ENCODE peak calls at places on chromosomes 4 and X, in four cellular contexts. O is tibial nerve, V is mammary epithelial cell, H is bronchial epithelial cell. Z is an unnamed sample. For H3K27me3, the result is how much of the 10 kb centered on the place peaks cover.

GRCh38 chr4:126047114-126047513 is 732.4 kb downstream of the FAT4 start:
- DNase-seq in H (no peak), V (no peak), O (no peak), Z (no peak)

GRCh38 chr4:137448402-137448801 is 83.9 kb downstream of the PCDH18 start:
- DNase-seq in O (no peak), V (no peak), H (no peak), Z (no peak)

GRCh38 chr4:40672528-40673522 is 43.2 kb upstream of the RBM47 start:
- DNase-seq in V (peak), H (peak), O (no peak), Z (peak)

GRCh38 chr4:108483077-108483476 is 137.3 kb upstream of the RPL34 start:
- DNase-seq in H (no peak), O (no peak), V (no peak), Z (no peak)

GRCh38 chrX:768596-768995 is 138.0 kb downstream of the SHOX start:
- DNase-seq in O (no peak), H (no peak), V (no peak), Z (no peak)

GRCh38 chr4:119260528-119260927 is 48.0 kb downstream of the USP53 start:
- DNase-seq in O (no peak), H (no peak), V (no peak), Z (no peak)

GRCh38 chr4:5033266-5033945 is 14.1 kb upstream of the CYTL1 start:
- DNase-seq in O (no peak), H (no peak), V (no peak), Z (no peak)

GRCh38 chrX:54494970-54495813 is 842 bp downstream of the FGD1 start:
- DNase-seq in O (no peak), V (peak), H (no peak), Z (no peak)

GRCh38 chr4:72430050-72430449 is 139.0 kb downstream of the ADAMTS3 start:
- DNase-seq in H (peak), O (no peak), V (no peak), Z (no peak)

GRCh38 chr4:15755321-15755750 is 22.8 kb upstream of the CD38 start:
- DNase-seq in V (peak), H (peak), O (no peak), Z (no peak)

GRCh38 chr4:26033389-26033788 is 119.4 kb downstream of the SMIM20 start:
- DNase-seq in V (no peak), H (no peak), O (no peak), Z (no peak)

GRCh38 chr4:138538743-138539142 is 296.6 kb upstream of the SLC7A11 start:
- DNase-seq in O (no peak), H (no peak), V (no peak), Z (no peak)

DNA sequence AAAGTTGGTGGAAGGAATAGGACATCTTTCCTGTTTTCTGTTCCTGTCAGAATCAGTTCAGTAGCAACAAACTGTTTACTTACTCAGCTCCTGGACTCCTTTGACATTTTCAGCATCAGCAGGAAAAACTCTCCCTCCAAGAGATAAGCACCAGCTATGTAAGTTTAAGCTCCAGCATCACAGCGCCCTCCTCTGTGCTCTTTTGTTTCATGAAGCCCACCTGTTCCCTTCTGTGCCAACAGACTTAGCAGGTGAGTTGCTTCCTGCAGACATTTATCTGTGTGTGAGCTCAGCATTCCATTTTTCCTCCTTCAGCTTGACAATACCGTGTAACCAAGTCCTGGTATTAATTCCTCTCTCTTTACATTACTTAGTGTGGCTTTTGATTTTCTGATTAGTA is 644.1 kb upstream of the AGA start:
- DNase-seq in V (no peak), H (no peak), O (no peak), Z (no peak)
- TF ChIP-seq CTCF in V (no peak), H (no peak), O (no peak), Z (no peak)

DNA sequence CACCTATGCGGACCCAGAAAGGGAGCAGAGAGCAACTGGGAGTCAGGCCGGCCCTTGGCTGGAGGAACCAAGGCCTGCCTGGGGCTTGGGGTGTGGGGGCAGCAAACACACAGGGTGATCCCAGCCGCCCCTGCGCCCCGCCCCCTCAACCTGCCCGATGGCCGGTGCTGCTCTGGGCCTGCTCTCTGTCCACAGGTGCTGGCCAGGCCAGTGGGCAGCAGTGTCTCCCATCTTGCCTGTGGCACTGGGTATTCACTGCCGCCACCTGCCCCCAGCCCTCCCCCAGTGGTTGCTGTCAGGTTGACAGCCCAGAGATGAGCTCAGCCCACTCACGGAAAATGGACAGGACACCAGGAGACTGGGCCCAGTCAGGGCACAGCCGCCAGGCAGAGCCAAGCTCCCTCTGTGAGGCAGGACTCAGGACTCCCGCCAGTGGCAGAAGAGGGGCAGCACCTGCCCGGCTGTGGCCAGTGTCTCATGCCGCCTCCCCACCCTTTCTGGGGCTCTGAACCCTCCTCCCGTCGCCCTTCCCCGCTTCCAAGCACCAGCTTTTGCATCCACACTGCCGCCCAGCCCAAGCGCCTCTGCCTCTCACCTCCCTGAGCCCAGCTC is 4.7 kb downstream of the NKX1-1 start:
- DNase-seq in V (no peak), O (no peak), H (no peak), Z (no peak)
- H3K27me3 ChIP-seq in V (half or more), O (half or more), H (under half), Z (under half)

DNA sequence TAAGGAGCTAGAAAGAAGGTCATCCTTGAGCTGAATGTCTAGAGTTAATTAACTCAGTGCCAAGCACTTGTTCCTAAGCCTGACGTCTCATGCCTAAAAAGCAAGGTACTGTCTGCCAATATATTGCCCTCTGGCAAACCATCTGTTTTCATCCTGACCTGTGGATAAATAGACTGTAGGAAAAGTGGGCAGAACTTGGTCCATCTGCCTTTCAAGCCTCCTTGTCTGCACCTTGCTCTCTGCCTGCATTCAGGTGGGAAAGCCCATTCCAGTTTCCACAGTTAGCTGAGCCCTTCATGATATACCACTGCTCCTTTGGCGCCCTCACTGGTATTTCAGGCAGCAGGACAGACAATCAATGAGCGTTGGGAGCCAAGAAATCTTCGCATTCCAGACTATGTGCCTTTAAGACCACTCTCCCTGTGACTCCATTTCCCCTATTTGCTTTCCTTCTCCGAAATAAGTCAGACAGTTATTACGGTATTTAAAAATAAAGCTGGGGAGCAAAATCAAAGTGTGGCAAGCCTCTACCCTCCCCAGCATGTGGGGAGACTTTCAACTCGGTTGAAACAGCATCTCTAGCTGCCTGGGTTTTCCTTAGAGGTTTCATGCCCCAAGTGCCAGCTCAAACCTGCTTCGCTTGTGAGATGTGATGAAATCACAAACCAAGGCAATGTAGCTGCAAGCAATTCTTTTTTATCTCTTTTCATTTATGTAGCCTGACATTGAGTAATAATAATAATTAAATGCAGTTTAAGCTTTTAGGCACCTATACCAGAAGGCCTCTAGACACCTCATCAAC is 2.5 kb upstream of the CCDC149 start:
- DNase-seq in V (no peak), H (no peak), O (no peak), Z (no peak)
- TF ChIP-seq CTCF in V (no peak), H (no peak), O (no peak), Z (peak)

GRCh38 chr4:152011469-152011868 is 250.7 kb upstream of the GATB start:
- DNase-seq in V (no peak), O (no peak), H (no peak), Z (no peak)

GRCh38 chr4:152014280-152014679 is 253.5 kb upstream of the GATB start:
- DNase-seq in O (no peak), V (no peak), H (no peak), Z (no peak)

GRCh38 chr4:152020073-152020472 is 259.3 kb upstream of the GATB start:
- DNase-seq in H (no peak), O (no peak), V (no peak), Z (no peak)

GRCh38 chr4:152015597-152016324 is 255.0 kb upstream of the GATB start:
- DNase-seq in H (no peak), V (no peak), O (no peak), Z (no peak)

DNA sequence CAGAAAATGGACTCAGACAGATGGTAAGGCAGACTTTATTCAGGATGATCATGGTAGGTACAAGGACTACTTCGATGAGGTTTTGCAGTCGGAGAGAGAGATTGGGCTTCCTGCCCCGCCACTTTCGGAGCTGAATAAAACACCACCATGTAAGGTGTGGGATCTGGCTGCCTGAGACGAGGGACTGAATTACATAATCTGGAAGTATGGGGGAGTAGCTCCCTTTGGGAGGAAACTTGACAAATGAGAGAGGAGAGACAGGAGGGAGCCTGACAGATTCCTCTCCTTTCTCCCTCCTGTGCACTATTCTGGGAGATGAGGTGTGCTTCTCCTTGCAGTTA is 255.5 kb upstream of the GATB start:
- DNase-seq in V (no peak), H (no peak), O (no peak), Z (no peak)
- H3K27me3 ChIP-seq in V (under half), H (under half), O (under half), Z (under half)

GRCh38 chr4:85955614-85956295 is 404.1 kb downstream of the MAPK10 start:
- DNase-seq in V (peak), H (no peak), O (no peak), Z (no peak)
- TF ChIP-seq CTCF in V (no peak), H (no peak), O (no peak), Z (no peak)

GRCh38 chrX:142327182-142327581 is 122.1 kb upstream of the MAGEC2 start:
- DNase-seq in H (no peak), V (no peak), O (no peak), Z (no peak)
- H3K27me3 ChIP-seq in H (under half), V (under half), O (under half), Z (under half)